ENCODE peak calls at places on chromosome 21, in nine cellular contexts. I is upper lobe of right lung, C is GM12865, R is cardiac fibroblast, Q is IMR-90, Z is AG09309, E is fibroblast of lung, N is retinal pigment epithelial cell, G is AG04450. K is an unnamed sample.

GRCh38 chr21:40487406-40487805 is 359.6 kb downstream of the DSCAM start:
- DNase-seq in Z (no peak), G (no peak), C (no peak), I (no peak), E (no peak), R (no peak), Q (no peak), N (no peak), K (no peak)

GRCh38 chr21:38439957-38440356 is 58.3 kb downstream of the ERG start:
- DNase-seq in N (no peak), Q (no peak), C (no peak), G (no peak), E (no peak), I (peak), R (no peak), Z (no peak), K (no peak)

GRCh38 chr21:41362605-41363369 is 960 bp downstream of the MX2 start:
- DNase-seq in Q (no peak), E (no peak), I (no peak), G (no peak), R (no peak), Z (no peak), C (no peak), N (no peak), K (no peak)

GRCh38 chr21:16571594-16571993 is 841.8 kb downstream of the USP25 start:
- DNase-seq in R (no peak), C (no peak), G (no peak), E (no peak), I (no peak), Z (no peak), N (no peak), Q (no peak), K (no peak)

GRCh38 chr21:44083631-44084291 is 23.4 kb upstream of the PWP2 start:
- DNase-seq in Q (no peak), E (no peak), Z (no peak), R (no peak), G (no peak), N (no peak), C (no peak), I (peak), K (no peak)

GRCh38 chr21:28160378-28160777 is 832.3 kb downstream of the LTN1 start:
- DNase-seq in G (no peak), N (no peak), Z (peak), I (no peak), R (peak), Q (no peak), C (no peak), E (no peak), K (no peak)

GRCh38 chr21:27040738-27041137 is 73.8 kb upstream of the ADAMTS5 start:
- DNase-seq in C (no peak), G (no peak), R (no peak), Z (no peak), N (no peak), E (no peak), Q (no peak), I (no peak), K (no peak)

GRCh38 chr21:41316200-41316599 is 401 bp upstream of the FAM3B start:
- DNase-seq in Z (no peak), G (no peak), I (no peak), Q (no peak), N (no peak), C (no peak), R (no peak), E (no peak), K (peak)

GRCh38 chr21:14766241-14766640 is 220.1 kb upstream of the SAMSN1 start:
- DNase-seq in N (no peak), Q (no peak), E (no peak), G (no peak), R (no peak), Z (no peak), I (no peak), C (no peak), K (no peak)

GRCh38 chr21:42037943-42038342 is 27.8 kb upstream of the ZBTB21 start:
- DNase-seq in N (no peak), E (peak), R (no peak), G (no peak), I (no peak), Z (no peak), Q (no peak), C (no peak), K (no peak)

GRCh38 chr21:38505654-38506523 is 7.6 kb upstream of the ERG start:
- DNase-seq in E (peak), G (peak), Q (peak), Z (peak), I (no peak), N (peak), R (peak), C (peak), K (no peak)

GRCh38 chr21:31593161-31593560 is 66.3 kb upstream of the SOD1 start:
- DNase-seq in C (no peak), R (no peak), G (no peak), I (no peak), N (no peak), Z (no peak), Q (no peak), E (no peak), K (no peak)

GRCh38 chr21:31255036-31255435 is 89.0 kb downstream of the TIAM1 start:
- DNase-seq in N (no peak), G (no peak), R (no peak), I (no peak), C (no peak), Z (no peak), E (no peak), Q (no peak), K (no peak)

GRCh38 chr21:27104749-27105439 is 138.0 kb upstream of the ADAMTS5 start:
- DNase-seq in Q (peak), R (peak), C (no peak), N (no peak), E (peak), G (no peak), Z (peak), I (no peak), K (no peak)

DNA sequence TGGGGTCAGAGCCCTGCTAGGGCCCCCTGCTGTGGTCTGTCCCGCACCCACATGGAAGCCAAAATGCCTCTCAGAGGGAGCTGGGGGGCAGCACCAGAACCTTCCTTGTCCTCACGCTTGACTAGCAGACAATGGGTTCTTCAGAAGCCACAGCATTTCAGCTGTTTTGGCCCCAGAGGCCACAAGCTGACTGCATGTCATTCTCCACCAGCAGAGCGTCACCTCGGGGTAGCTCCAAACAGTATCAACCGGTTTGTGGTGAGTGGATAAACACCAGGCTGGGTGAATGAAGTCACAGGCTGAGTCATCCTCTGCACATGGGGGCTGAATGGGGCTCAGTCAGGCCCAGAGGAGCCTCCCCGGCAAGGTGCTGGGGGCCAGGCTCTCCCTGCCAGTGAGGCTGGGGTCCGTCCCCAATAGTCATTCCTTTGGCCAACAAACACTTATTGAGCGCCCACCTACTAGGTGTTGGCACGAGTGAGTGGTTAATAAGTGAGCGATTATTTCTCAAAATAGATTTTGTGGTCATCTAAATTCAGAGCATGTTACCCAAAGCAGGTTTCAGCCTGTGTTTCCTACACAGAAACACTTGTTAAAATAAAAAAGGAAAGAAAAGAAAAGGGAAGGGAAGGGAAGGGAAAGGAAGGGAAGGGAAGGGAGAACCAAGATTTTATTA is 9.1 kb downstream of the OLIG1 start:
- DNase-seq in E (peak), R (peak), G (peak), Z (no peak), C (peak), Q (peak), I (no peak), N (peak), K (no peak)
- TF ChIP-seq CTCF in E (no peak), R (no peak), G (no peak), Z (no peak), C (peak), Q (no peak), I (no peak), N (no peak), K (no peak)

GRCh38 chr21:37398697-37399096 is 32.1 kb downstream of the DYRK1A start:
- DNase-seq in N (no peak), Q (no peak), C (no peak), G (no peak), E (no peak), R (no peak), Z (no peak), I (no peak), K (no peak)
- H3K4me3 ChIP-seq in N (no peak), Q (no peak), C (no peak), G (no peak), E (no peak), R (no peak), Z (no peak), I (no peak), K (no peak)

DNA sequence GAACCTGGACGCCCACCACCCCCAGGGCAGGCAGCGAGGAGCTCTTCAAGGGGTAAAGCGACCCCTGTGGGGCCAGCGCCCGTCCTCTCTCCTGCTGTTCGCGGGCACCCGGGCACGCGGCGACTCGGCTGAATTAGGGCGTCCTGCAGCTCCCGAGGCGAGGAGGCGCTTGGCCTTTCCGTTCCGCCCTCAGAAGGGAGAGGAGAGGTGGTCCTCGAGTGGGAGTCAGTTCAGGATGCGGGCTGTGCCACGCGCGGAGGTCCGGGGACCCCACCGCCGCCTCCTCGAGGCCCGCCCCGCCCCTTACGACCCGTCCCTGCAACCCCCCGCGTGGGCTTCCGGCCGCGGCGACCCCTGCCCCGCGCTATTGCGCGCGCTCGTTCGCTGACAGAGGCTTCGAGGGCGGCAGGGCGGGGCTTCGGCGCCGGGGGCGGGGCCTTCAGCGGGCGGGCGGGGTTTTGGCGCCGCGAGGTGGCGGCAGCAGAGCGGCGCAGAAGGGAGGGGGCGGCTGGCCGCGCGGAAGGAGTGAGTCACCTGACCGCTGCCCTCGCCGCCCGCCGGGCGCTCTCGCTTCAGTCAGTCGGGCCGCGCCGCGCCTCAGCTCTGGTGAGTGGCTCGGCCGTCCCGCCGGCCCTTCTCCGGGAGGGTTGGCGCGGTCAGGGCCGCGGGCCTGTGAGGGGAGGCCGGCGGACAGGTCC is at the start of gene BACH1:
- DNase-seq in R (peak), I (peak), G (peak), N (peak), Z (peak), E (peak), C (peak), Q (peak), K (peak)
- TF ChIP-seq CTCF in R (no peak), I (peak), G (peak), N (no peak), Z (peak), E (no peak), C (peak), Q (peak), K (no peak)

DNA sequence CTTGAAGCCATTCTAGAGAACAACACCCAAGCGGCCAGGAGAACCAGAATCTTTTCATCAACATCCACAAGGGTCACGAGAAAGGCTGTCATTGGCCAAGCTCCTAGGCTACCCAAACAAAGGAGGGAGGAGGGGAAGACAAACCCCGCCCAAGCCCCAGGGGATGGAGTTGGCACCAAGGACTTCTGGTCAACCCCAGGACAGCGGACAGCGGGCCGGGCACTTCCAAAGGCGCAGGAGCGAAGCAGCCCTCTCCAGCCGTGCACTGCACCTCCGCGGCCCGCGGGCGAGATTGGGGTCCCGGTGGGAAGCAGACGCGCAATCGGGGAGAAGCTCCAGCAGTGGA is at the start of gene CLIC6:
- DNase-seq in Q (no peak), R (no peak), I (peak), N (peak), C (peak), E (no peak), G (no peak), Z (no peak), K (no peak)
- H3K4me3 ChIP-seq in Q (peak), R (peak), I (peak), N (peak), C (peak), E (peak), G (peak), Z (peak), K (no peak)

GRCh38 chr21:8988696-8989095 is 1532.7 kb upstream of the TPTE start:
- DNase-seq in I (no peak), Z (no peak), E (no peak), C (no peak), Q (no peak), N (no peak), R (no peak), G (no peak), K (no peak)
- TF ChIP-seq CTCF in I (no peak), Z (no peak), E (no peak), C (no peak), Q (no peak), N (no peak), R (no peak), G (no peak), K (no peak)

DNA sequence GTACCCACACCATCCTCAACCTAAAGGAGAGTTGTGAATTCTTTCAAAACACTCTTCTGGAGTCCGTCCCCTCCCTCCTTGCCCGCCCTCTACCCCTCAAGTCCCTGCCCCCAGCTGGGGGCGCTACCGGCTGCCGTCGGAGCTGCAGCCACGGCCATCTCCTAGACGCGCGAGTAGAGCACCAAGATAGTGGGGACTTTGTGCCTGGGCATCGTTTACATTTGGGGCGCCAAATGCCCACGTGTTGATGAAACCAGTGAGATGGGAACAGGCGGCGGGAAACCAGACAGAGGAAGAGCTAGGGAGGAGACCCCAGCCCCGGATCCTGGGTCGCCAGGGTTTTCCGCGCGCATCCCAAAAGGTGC is 647 bp upstream of the OLIG2 start:
- DNase-seq in E (no peak), G (no peak), Q (no peak), N (no peak), I (no peak), C (no peak), R (no peak), Z (no peak), K (no peak)
- H3K4me3 ChIP-seq in E (no peak), G (no peak), Q (no peak), N (no peak), I (no peak), C (no peak), R (no peak), Z (no peak), K (no peak)

DNA sequence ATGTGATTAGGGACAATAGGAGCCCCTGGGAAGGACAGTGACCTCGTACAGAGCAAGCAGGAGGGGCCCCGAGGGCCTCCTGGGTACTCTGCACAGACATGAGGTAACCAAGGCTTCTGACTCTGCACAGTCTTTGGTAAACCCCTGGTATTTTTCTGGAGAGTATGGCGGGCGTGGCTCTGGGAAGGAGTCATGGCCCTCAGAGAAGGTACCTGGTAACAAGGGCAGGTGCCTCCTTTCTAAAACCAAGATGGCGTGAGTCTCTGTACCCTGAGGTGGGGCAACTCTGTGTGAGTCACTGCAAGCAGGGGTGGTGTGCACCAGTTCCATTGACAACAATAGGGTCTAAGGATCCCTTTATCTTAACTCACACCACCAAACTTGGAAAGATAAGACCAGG is 39.9 kb upstream of the SLC19A1 start:
- DNase-seq in N (no peak), E (no peak), R (no peak), C (no peak), I (peak), Z (no peak), Q (no peak), G (no peak), K (no peak)
- TF ChIP-seq CTCF in N (no peak), E (no peak), R (no peak), C (no peak), I (no peak), Z (no peak), Q (no peak), G (no peak), K (no peak)

K was measured in mucosa of descending colon.